ENCODE peak calls at places on chromosomes 11 and 22, in nine cellular contexts. E is ovary, M is IMR-90, C is A549, F is body of pancreas, W is heart left ventricle, O is uterus, V is GM12878, S is adrenal gland. U is an unnamed sample.
A peak's percentile ranks its signal among the peaks of the same experiment; 100 is the strongest.

GRCh38 chr11:10400856-10401255 is 54.2 kb upstream of the AMPD3 start:
- DNase-seq in E (no peak), F (no peak), S (no peak), W (no peak), V (no peak), C (no peak), M (peak; percentile 21), O (no peak), U (no peak)

GRCh38 chr11:81237139-81237538 is 1496.5 kb downstream of the FAM181B start:
- DNase-seq in F (no peak), C (peak; percentile 37), E (no peak), V (no peak), M (peak; percentile 4), S (no peak), O (no peak), W (no peak), U (no peak)

GRCh38 chr11:47468598-47469214 is 19.8 kb upstream of the RAPSN start:
- DNase-seq in S (no peak), V (no peak), O (no peak), M (peak; percentile 26), W (no peak), F (no peak), E (no peak), C (no peak), U (no peak)

GRCh38 chr11:33040127-33040861 is 922 bp downstream of the TCP11L1 start:
- DNase-seq in M (peak; percentile 44), V (no peak), O (no peak), S (no peak), C (peak; percentile 73), F (no peak), W (no peak), E (no peak), U (no peak)

GRCh38 chr11:126188332-126189108 is 22.9 kb downstream of the RPUSD4 start:
- DNase-seq in V (peak; percentile 64), O (no peak), F (no peak), S (no peak), M (no peak), W (no peak), C (no peak), E (no peak), U (no peak)

GRCh38 chr11:69524291-69524882 is 42.9 kb downstream of the LINC01488 start:
- DNase-seq in E (no peak), W (no peak), F (no peak), M (peak; percentile 52), S (no peak), C (no peak), O (no peak), V (no peak), U (no peak)

GRCh38 chr11:83292709-83293435 is 6.7 kb upstream of the CCDC90B start:
- DNase-seq in C (peak; percentile 67), F (peak; percentile 22), S (peak; percentile 68), V (no peak), M (peak; percentile 73), E (no peak), O (no peak), W (no peak), U (no peak)

GRCh38 chr22:46196268-46196667 is 45.9 kb downstream of the PPARA start:
- DNase-seq in V (no peak), S (peak; percentile 63), F (no peak), W (peak; percentile 59), M (no peak), E (no peak), O (no peak), C (no peak), U (no peak)

GRCh38 chr22:38219644-38220043 is 17.9 kb downstream of the MAFF start:
- DNase-seq in V (no peak), O (no peak), F (no peak), E (peak; percentile 39), C (no peak), S (no peak), M (no peak), W (no peak), U (no peak)

GRCh38 chr11:36453678-36454077 is 56.4 kb downstream of the TRAF6 start:
- DNase-seq in V (no peak), C (peak; percentile 31), M (peak; percentile 37), S (no peak), E (no peak), F (no peak), W (no peak), O (no peak), U (no peak)

GRCh38 chr22:31393890-31394289 is 5.5 kb upstream of the DRG1 start:
- DNase-seq in C (peak; percentile 6), W (no peak), F (no peak), M (no peak), S (no peak), O (no peak), V (no peak), E (no peak), U (no peak)

GRCh38 chr22:18057568-18058209 is 20.1 kb upstream of the PEX26 start:
- DNase-seq in V (peak; percentile 68), E (peak; percentile 89), F (peak; percentile 83), C (peak; percentile 85), O (peak; percentile 85), W (peak; percentile 71), M (peak; percentile 100), S (peak; percentile 95), U (peak; percentile 43)

GRCh38 chr22:30876925-30877553 is 91.5 kb downstream of the MORC2 start:
- DNase-seq in C (no peak), V (no peak), W (peak; percentile 42), M (peak; percentile 52), O (peak; percentile 30), E (peak; percentile 57), F (no peak), S (peak; percentile 88), U (no peak)

GRCh38 chr11:23280088-23280487 is 419.8 kb upstream of the CCDC179 start:
- DNase-seq in S (no peak), F (no peak), E (no peak), O (no peak), M (peak; percentile 76), C (no peak), W (no peak), V (no peak), U (no peak)

GRCh38 chr11:125165111-125165663 is 636 bp downstream of the PKNOX2 start:
- DNase-seq in C (no peak), O (peak; percentile 45), F (peak; percentile 56), W (peak; percentile 28), S (peak; percentile 47), M (peak; percentile 24), V (no peak), E (peak; percentile 59), U (no peak)

GRCh38 chr11:85948884-85949283 is 93.7 kb downstream of the CCDC83 start:
- DNase-seq in O (no peak), S (no peak), E (no peak), C (no peak), W (no peak), M (peak; percentile 35), F (no peak), V (no peak), U (no peak)

GRCh38 chr11:83691387-83692088 is 405.4 kb upstream of the CCDC90B start:
- DNase-seq in C (no peak), W (peak; percentile 44), V (no peak), F (peak; percentile 25), E (no peak), M (no peak), S (peak; percentile 18), O (peak; percentile 21), U (no peak)

GRCh38 chr11:10623797-10624761 is 55.6 kb upstream of the LYVE1 start:
- DNase-seq in E (peak; percentile 56), O (no peak), S (peak; percentile 43), M (peak; percentile 37), C (peak; percentile 57), W (peak; percentile 41), F (no peak), V (no peak), U (no peak)

GRCh38 chr11:15535414-15535813 is 420.7 kb downstream of the INSC start:
- DNase-seq in S (no peak), F (no peak), O (no peak), E (no peak), M (no peak), C (no peak), W (no peak), V (no peak), U (no peak)
- TF ChIP-seq POLR2A in S (no peak), F (no peak), O (no peak), E (no peak), M (no peak), C (no peak), W (no peak), V (no peak), U (no peak)

DNA sequence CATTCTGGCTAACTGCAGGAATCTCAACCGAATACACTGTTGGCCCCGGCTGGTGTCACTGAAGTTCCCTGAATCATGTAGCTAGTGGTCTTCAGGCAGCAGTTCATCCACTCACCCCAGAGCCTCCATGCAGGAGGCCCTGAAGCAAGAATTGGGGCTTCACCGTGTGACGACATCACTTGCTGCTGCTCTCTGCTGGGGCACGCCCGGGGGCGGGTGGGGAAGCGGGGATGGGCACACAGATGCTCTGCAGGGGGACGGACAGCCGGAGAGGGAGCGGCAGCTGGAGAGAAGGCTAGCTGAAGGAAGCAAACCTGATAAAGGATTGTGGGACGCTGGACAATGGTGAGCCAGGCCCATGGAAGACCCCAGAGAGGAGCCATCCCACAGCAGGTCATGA is 17.0 kb downstream of the B3GAT1 start:
- DNase-seq in F (no peak), E (no peak), W (no peak), S (no peak), O (no peak), C (no peak), M (no peak), V (no peak), U (no peak)
- H3K4me1 ChIP-seq in F (peaks cover 11% of the 10 kb centered on the region), E (no peaks in the 10 kb centered on the region), W (no peaks in the 10 kb centered on the region), S (no peaks in the 10 kb centered on the region), O (no peaks in the 10 kb centered on the region), C (no peaks in the 10 kb centered on the region), M (no peaks in the 10 kb centered on the region), V (no peaks in the 10 kb centered on the region), U (no peaks in the 10 kb centered on the region)

GRCh38 chr11:211295-211694 is 3.8 kb downstream of the RIC8A start:
- DNase-seq in W (no peak), O (no peak), S (no peak), C (no peak), M (no peak), E (no peak), V (no peak), F (no peak), U (no peak)

GRCh38 chr11:208917-209260 is 1.4 kb downstream of the RIC8A start:
- DNase-seq in C (no peak), M (no peak), F (no peak), S (no peak), E (peak; percentile 65), O (no peak), V (no peak), W (no peak), U (no peak)

GRCh38 chr11:209275-210121 is 2.0 kb downstream of the RIC8A start:
- DNase-seq in V (no peak), O (no peak), M (no peak), S (no peak), W (no peak), C (peak; percentile 22), F (peak; percentile 19), E (peak; percentile 42), U (no peak)

GRCh38 chr11:210803-211180 is 3.3 kb downstream of the RIC8A start:
- DNase-seq in S (no peak), V (no peak), C (no peak), F (no peak), E (no peak), O (no peak), W (no peak), M (no peak), U (no peak)

GRCh38 chr11:210122-210802 is 2.8 kb downstream of the RIC8A start:
- DNase-seq in F (peak; percentile 10), E (peak; percentile 24), O (no peak), C (peak; percentile 50), W (no peak), M (peak; percentile 88), V (no peak), S (no peak), U (no peak)
- TF ChIP-seq POLR2A in F (no peak), E (no peak), O (no peak), C (no peak), W (no peak), M (peak; percentile 71), V (no peak), S (no peak), U (no peak)

GRCh38 chr11:3949132-3949531 is 93.7 kb downstream of the STIM1 start:
- DNase-seq in E (no peak), S (no peak), O (no peak), F (no peak), V (peak; percentile 50), C (no peak), M (no peak), W (no peak), U (no peak)
- H3K4me1 ChIP-seq in E (peaks cover 39% of the 10 kb centered on the region), S (peaks cover 41% of the 10 kb centered on the region), O (peaks cover 21% of the 10 kb centered on the region), F (peaks cover 7% of the 10 kb centered on the region), V (peaks cover 46% of the 10 kb centered on the region), C (peaks cover 16% of the 10 kb centered on the region), M (peaks cover 16% of the 10 kb centered on the region), W (peaks cover 80% of the 10 kb centered on the region), U (peaks cover 100% of the 10 kb centered on the region)